ENCODE peak calls at places on chromosomes 11 and 22, in seven cellular contexts. U, R, F, G, N, Y and M are unnamed samples.

GRCh38 chr11:8813658-8814057 is 97.3 kb upstream of the AKIP1 start:
- DNase-seq in U (peak), R (peak), G (peak), F (peak), Y (peak), N (peak), M (peak)

GRCh38 chr11:7256943-7257342 is 5.2 kb downstream of the SYT9 start:
- DNase-seq in Y (no peak), N (no peak), G (no peak), U (no peak), R (no peak), F (no peak), M (no peak)

GRCh38 chr11:131854391-131854790 is 484.0 kb downstream of the NTM start:
- DNase-seq in Y (no peak), R (no peak), F (no peak), G (no peak), N (no peak), U (no peak), M (no peak)

GRCh38 chr11:128948583-128948982 is 5.9 kb upstream of the TP53AIP1 start:
- DNase-seq in U (no peak), R (no peak), F (no peak), N (no peak), G (no peak), Y (no peak), M (peak)

GRCh38 chr22:43616645-43617044 is 195.5 kb downstream of the EFCAB6 start:
- DNase-seq in G (no peak), Y (no peak), F (peak), U (no peak), N (no peak), R (no peak), M (no peak)

GRCh38 chr11:26896716-26897115 is 97.2 kb upstream of the FIBIN start:
- DNase-seq in R (no peak), U (no peak), F (no peak), G (peak), N (no peak), Y (no peak), M (no peak)

GRCh38 chr22:20843501-20843900 is 15.1 kb downstream of the PI4KA start:
- DNase-seq in U (no peak), N (no peak), Y (no peak), G (no peak), F (no peak), R (no peak), M (no peak)

GRCh38 chr11:123302751-123303195 is 107.7 kb upstream of the CLMP start:
- DNase-seq in G (peak), Y (no peak), U (no peak), R (no peak), F (peak), N (no peak), M (no peak)

GRCh38 chr22:39148727-39149535 is 3.5 kb downstream of the CBX7 start:
- DNase-seq in F (peak), U (peak), G (no peak), Y (no peak), R (peak), N (no peak), M (no peak)

GRCh38 chr11:47393163-47394049 is 15.0 kb upstream of the SLC39A13 start:
- DNase-seq in R (no peak), G (peak), N (peak), F (peak), Y (peak), U (peak), M (no peak)

GRCh38 chr22:38863531-38864131 is 8.4 kb downstream of the CBX6 start:
- DNase-seq in F (peak), R (peak), U (peak), N (peak), Y (no peak), G (no peak), M (no peak)

GRCh38 chr22:19515654-19516377 is 8.4 kb downstream of the CLDN5 start:
- DNase-seq in Y (no peak), F (no peak), N (no peak), R (no peak), G (no peak), U (no peak), M (no peak)

GRCh38 chr22:29216873-29217666 is 11.4 kb downstream of the EMID1 start:
- DNase-seq in Y (peak), U (peak), R (no peak), N (no peak), G (peak), F (peak), M (no peak)

GRCh38 chr11:120883404-120884135 is 140.3 kb upstream of the TBCEL start:
- DNase-seq in N (no peak), Y (peak), U (no peak), G (peak), F (no peak), R (peak), M (no peak)

GRCh38 chr11:2928605-2929510 is at the start of gene PHLDA2:
- DNase-seq in F (peak), R (no peak), U (peak), Y (peak), N (peak), G (peak), M (peak)

GRCh38 chr22:46021577-46021976 is 44.6 kb upstream of the WNT7B start:
- DNase-seq in U (peak), N (peak), F (no peak), R (peak), Y (peak), G (no peak), M (no peak)

GRCh38 chr11:70786021-70786665 is 387.8 kb downstream of the CTTN start:
- DNase-seq in N (no peak), R (no peak), Y (no peak), F (peak), G (no peak), U (no peak), M (no peak)

GRCh38 chr11:92308366-92308765 is 83.7 kb downstream of the FAT3 start:
- DNase-seq in F (no peak), Y (no peak), G (no peak), N (no peak), U (no peak), R (no peak), M (no peak)

GRCh38 chr22:34055525-34056200 is 135.4 kb upstream of the LARGE1 start:
- DNase-seq in Y (no peak), F (peak), G (no peak), R (no peak), N (no peak), U (no peak), M (no peak)

GRCh38 chr11:44561964-44562734 is 3.3 kb upstream of the CD82 start:
- DNase-seq in F (no peak), U (no peak), G (no peak), R (no peak), N (no peak), Y (no peak), M (no peak)

GRCh38 chr22:18090286-18090685 is 12.5 kb downstream of the PEX26 start:
- DNase-seq in N (no peak), Y (no peak), F (no peak), G (no peak), U (no peak), R (no peak), M (no peak)

GRCh38 chr22:18091478-18091877 is 13.7 kb downstream of the PEX26 start:
- DNase-seq in F (no peak), G (no peak), N (no peak), R (peak), U (no peak), Y (no peak), M (no peak)

GRCh38 chr22:18093661-18094060 is 15.9 kb downstream of the PEX26 start:
- DNase-seq in U (no peak), Y (no peak), F (no peak), R (no peak), N (no peak), G (no peak), M (no peak)

GRCh38 chr22:18088825-18089568 is 11.2 kb downstream of the PEX26 start:
- DNase-seq in R (no peak), F (no peak), G (no peak), N (no peak), U (no peak), Y (no peak), M (no peak)

GRCh38 chr22:18091916-18092526 is 14.2 kb downstream of the PEX26 start:
- DNase-seq in R (peak), G (peak), U (peak), N (no peak), Y (peak), F (peak), M (no peak)
- TF ChIP-seq CTCF in R (no peak), G (peak), U (no peak), N (no peak), Y (no peak), F (no peak), M (no peak)

GRCh38 chr11:14703731-14704130 is 60.1 kb downstream of the PDE3B start:
- DNase-seq in F (no peak), Y (no peak), U (no peak), N (no peak), R (no peak), G (no peak), M (no peak)
- H3K27ac ChIP-seq in F (no peak), Y (no peak), U (no peak), N (no peak), R (no peak), G (no peak), M (no peak)

GRCh38 chr11:29518389-29519174 is 498.2 kb downstream of the KCNA4 start:
- DNase-seq in Y (no peak), U (no peak), F (peak), N (peak), R (no peak), G (no peak), M (no peak)
- TF ChIP-seq CTCF in Y (no peak), U (no peak), F (peak), N (peak), R (no peak), G (no peak), M (no peak)

GRCh38 chr11:72982286-72982685 is 159.8 kb downstream of the FCHSD2 start:
- DNase-seq in F (no peak), G (no peak), N (no peak), U (no peak), R (no peak), Y (no peak), M (no peak)

GRCh38 chr11:72984448-72985077 is 157.6 kb downstream of the FCHSD2 start:
- DNase-seq in Y (no peak), G (no peak), N (no peak), U (no peak), F (peak), R (no peak), M (no peak)

GRCh38 chr11:72988796-72989195 is 153.3 kb downstream of the FCHSD2 start:
- DNase-seq in G (no peak), U (no peak), Y (no peak), N (no peak), F (no peak), R (no peak), M (no peak)

GRCh38 chr11:72983560-72983959 is 158.6 kb downstream of the FCHSD2 start:
- DNase-seq in U (no peak), R (no peak), N (no peak), Y (no peak), F (no peak), G (no peak), M (no peak)

DNA sequence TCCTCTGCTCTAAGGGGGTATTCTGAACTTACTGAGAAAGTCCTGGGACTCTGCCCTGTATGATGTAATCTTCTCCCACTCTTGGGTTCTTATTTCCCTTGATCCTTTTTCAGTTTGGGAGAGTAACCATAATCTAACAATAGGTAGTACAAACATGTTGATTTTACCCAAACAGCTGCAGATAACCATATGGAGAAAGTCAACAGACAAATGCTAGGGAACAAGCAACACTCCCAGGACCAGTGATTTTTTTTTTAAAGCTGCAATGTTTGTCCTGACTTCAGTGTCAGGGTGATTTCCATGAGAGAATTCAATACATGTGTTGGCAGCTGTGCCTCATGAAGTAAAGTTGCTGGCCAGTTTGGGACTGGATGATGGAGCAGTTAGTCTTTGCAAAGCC is 156.5 kb downstream of the FCHSD2 start:
- DNase-seq in U (no peak), G (no peak), N (no peak), Y (no peak), F (no peak), R (no peak), M (no peak)
- H3K27ac ChIP-seq in U (no peak), G (no peak), N (no peak), Y (no peak), F (no peak), R (no peak), M (no peak)

DNA sequence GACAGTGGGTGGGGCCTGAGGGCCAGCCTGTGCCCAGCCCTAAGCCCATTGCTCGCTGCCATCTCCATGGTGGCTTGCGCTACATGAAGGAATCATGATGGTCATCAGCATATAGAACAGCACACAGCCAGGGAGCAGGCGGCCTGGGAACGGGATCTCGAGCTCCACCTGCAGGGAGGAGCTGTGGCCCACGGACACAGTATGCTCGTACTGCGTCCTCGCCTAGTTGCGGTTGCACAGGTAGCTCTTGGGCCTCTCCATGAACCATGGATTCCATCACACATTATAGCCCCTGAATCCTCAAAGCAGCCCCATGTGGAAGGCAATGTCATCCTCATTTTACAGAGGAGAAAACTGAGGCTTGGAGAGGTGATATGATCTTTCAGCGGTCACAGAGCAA is 15.1 kb downstream of the SEC14L4 start:
- DNase-seq in R (no peak), G (no peak), U (no peak), F (no peak), N (peak), Y (no peak), M (no peak)
- TF ChIP-seq CTCF in R (no peak), G (no peak), U (no peak), F (no peak), N (no peak), Y (no peak), M (no peak)